ENCODE peak calls at places on chromosome 3, in nine cellular contexts. Q is hepatocyte, X is HepG2, K is colonic mucosa, O is thyroid gland, A is fibroblast of lung, I is IMR-90, W is kidney, B is heart right ventricle. P is an unnamed sample.

GRCh38 chr3:149673393-149673792 is 15.6 kb upstream of the WWTR1 start:
- DNase-seq in Q (no peak), X (no peak), K (no peak), O (no peak), A (peak; percentile 83), I (peak; percentile 45), W (no peak), B (no peak), P (no peak)

GRCh38 chr3:15331606-15332404 is 581 bp downstream of the SH3BP5 start:
- DNase-seq in Q (no peak), X (no peak), K (no peak), O (peak; percentile 56), A (peak; percentile 27), I (peak; percentile 27), W (peak; percentile 78), B (peak; percentile 25), P (peak; percentile 27)

GRCh38 chr3:56939759-56940323 is 120.6 kb upstream of the SPATA12 start:
- DNase-seq in Q (no peak), X (no peak), K (no peak), O (no peak), A (no peak), I (no peak), W (no peak), B (no peak), P (no peak)

GRCh38 chr3:9778102-9778501 is 8.4 kb upstream of the CAMK1 start:
- DNase-seq in Q (no peak), X (no peak), K (no peak), O (no peak), A (peak; percentile 76), I (peak; percentile 82), W (no peak), B (no peak), P (no peak)

GRCh38 chr3:46929324-46929723 is 47.2 kb downstream of the CCDC12 start:
- DNase-seq in Q (no peak), X (no peak), K (peak; percentile 76), O (peak; percentile 85), A (no peak), I (no peak), W (peak; percentile 79), B (peak; percentile 71), P (peak; percentile 77)

GRCh38 chr3:31973837-31974236 is 7.2 kb downstream of the OSBPL10 start:
- DNase-seq in Q (no peak), X (no peak), K (no peak), O (no peak), A (no peak), I (no peak), W (no peak), B (no peak), P (no peak)

GRCh38 chr3:11452988-11453847 is 181.0 kb downstream of the ATG7 start:
- DNase-seq in Q (peak; percentile 11), X (peak; percentile 15), K (no peak), O (no peak), A (peak; percentile 93), I (peak; percentile 81), W (no peak), B (no peak), P (no peak)

GRCh38 chr3:126923423-126923822 is 59.5 kb upstream of the PLXNA1 start:
- DNase-seq in Q (no peak), X (no peak), K (no peak), O (no peak), A (no peak), I (no peak), W (no peak), B (no peak), P (no peak)

GRCh38 chr3:9914559-9915251 is 2.2 kb upstream of the IL17RC start:
- DNase-seq in Q (no peak), X (peak; percentile 44), K (no peak), O (no peak), A (no peak), I (no peak), W (no peak), B (no peak), P (no peak)

GRCh38 chr3:125054436-125055164 is 1.2 kb downstream of the HEG1 start:
- DNase-seq in Q (peak; percentile 52), X (peak; percentile 85), K (peak; percentile 30), O (peak; percentile 36), A (peak; percentile 53), I (peak; percentile 68), W (no peak), B (no peak), P (no peak)

GRCh38 chr3:125055913-125056705 is at the start of gene HEG1:
- DNase-seq in Q (peak; percentile 89), X (peak; percentile 55), K (peak; percentile 85), O (peak; percentile 92), A (peak; percentile 84), I (peak; percentile 77), W (peak; percentile 96), B (peak; percentile 94), P (peak; percentile 89)

GRCh38 chr3:125053304-125053699 is 2.5 kb downstream of the HEG1 start:
- DNase-seq in Q (no peak), X (no peak), K (no peak), O (no peak), A (no peak), I (no peak), W (no peak), B (no peak), P (no peak)

GRCh38 chr3:125057186-125057850 is 1.5 kb upstream of the HEG1 start:
- DNase-seq in Q (no peak), X (no peak), K (no peak), O (no peak), A (peak; percentile 90), I (peak; percentile 93), W (no peak), B (no peak), P (no peak)

GRCh38 chr3:125055165-125055912 is 458 bp downstream of the HEG1 start:
- DNase-seq in Q (peak; percentile 69), X (no peak), K (no peak), O (peak; percentile 33), A (no peak), I (peak; percentile 20), W (peak; percentile 81), B (peak; percentile 55), P (no peak)
- TF ChIP-seq CTCF in Q (no peak), X (no peak), K (no peak), O (peak; percentile 9), A (no peak), I (peak; percentile 2), W (no peak), B (no peak), P (no peak)

GRCh38 chr3:112133606-112134334 is 722 bp upstream of the GCSAM start:
- DNase-seq in Q (no peak), X (no peak), K (no peak), O (no peak), A (no peak), I (no peak), W (no peak), B (no peak), P (no peak)

GRCh38 chr3:112132975-112133448 is at the start of gene GCSAM:
- DNase-seq in Q (no peak), X (no peak), K (peak; percentile 41), O (peak; percentile 12), A (no peak), I (no peak), W (no peak), B (peak; percentile 18), P (peak; percentile 22)

GRCh38 chr3:112132554-112132953 is 494 bp downstream of the GCSAM start:
- DNase-seq in Q (no peak), X (no peak), K (no peak), O (no peak), A (no peak), I (no peak), W (no peak), B (no peak), P (no peak)

GRCh38 chr3:112136046-112136445 is 3.0 kb upstream of the GCSAM start:
- DNase-seq in Q (no peak), X (no peak), K (no peak), O (no peak), A (no peak), I (no peak), W (no peak), B (no peak), P (no peak)

DNA sequence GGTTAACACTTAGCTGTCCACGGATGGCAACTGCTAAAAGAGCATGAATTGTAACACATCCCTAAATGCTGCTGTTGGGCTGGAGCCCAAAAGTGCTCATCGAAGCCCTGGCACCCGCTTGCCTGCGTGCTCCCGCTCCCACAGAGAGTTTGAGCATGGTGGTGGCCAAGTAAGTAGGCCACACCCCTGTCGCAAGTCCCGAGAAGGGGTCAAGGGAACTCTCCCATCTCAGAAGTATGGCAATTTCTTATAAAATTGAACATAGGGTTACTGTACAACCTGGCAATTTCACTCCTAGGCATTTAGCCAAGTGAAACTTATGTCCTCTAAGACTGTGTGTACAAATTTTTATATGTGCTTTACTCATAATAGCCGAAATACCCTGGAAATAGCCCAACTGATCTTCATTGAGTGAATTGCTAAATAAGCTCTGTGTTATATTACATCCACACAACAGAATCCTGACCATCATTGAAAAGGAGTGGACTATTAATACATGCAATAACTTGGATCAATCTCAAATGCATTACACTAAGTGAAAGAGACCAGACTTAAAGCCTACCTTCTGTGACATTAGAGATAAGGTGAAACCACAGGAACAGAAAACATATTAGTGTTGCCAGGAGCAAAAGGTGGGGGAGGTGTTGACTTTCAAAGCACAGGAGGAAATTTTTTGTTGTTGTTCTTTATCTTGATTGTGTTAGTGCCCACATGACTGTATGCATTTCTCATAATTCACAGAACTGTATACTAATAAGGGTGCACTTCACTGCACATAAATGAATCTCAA is 1.5 kb upstream of the GCSAM start:
- DNase-seq in Q (no peak), X (no peak), K (no peak), O (no peak), A (peak; percentile 16), I (no peak), W (no peak), B (no peak), P (no peak)
- H3K27ac ChIP-seq in Q (no peak overlapping the region), X (no peak overlapping the region), K (no peak overlapping the region), O (no peak overlapping the region), A (no peak overlapping the region), I (no peak overlapping the region), W (no peak overlapping the region), B (no peak overlapping the region), P (peak overlapping the region; percentile 22)

GRCh38 chr3:190696777-190697501 is 165.6 kb downstream of the GMNC start:
- DNase-seq in Q (peak; percentile 58), X (peak; percentile 24), K (no peak), O (no peak), A (peak; percentile 30), I (peak; percentile 40), W (no peak), B (no peak), P (peak; percentile 12)
- TF ChIP-seq CTCF in Q (peak; percentile 63), X (peak; percentile 48), K (peak; percentile 49), O (peak; percentile 60), A (peak; percentile 61), I (peak; percentile 65), W (no peak), B (peak; percentile 68), P (peak; percentile 26)

DNA sequence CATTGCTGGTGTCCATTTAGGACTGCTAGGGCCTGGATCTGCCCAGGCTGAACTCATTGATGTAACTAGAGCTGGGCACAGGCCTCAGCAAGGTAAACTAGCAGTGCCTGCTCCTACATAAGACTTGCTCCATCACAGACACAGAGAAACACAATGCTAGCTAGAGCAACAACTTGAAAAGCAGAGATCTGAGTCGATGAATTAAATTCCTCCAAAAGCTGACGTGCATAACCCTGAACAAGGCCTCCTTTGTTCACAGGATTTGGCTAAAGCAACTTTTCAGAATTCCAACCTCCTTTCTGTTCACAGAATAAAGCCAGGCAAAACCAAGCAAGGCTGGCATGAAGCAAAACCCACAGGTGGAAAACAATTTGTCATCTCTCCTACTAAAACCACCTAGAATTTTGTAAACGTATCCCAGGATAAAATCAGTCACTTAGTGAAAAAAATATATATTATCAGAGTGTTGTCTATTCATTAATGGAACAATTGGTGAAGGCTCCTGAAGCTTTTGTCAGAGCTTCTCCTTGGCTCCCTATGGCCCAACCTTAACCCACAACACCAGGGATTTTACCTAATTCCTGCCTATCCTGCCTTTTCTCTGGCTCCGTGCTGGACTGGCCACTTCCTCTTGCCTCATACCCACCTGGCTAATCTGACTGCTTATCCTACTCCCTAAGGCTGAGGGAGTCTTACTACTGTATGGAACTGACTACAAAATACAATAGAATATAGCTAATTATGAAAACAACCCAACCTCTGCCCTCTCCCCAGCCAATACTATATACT is 39.9 kb downstream of the PLCH1 start:
- DNase-seq in Q (no peak), X (peak; percentile 63), K (no peak), O (peak; percentile 74), A (peak; percentile 74), I (peak; percentile 14), W (no peak), B (no peak), P (peak; percentile 23)
- H3K27ac ChIP-seq in Q (no peak overlapping the region), X (peak overlapping the region; percentile 26), K (no peak overlapping the region), O (peak overlapping the region; percentile 97), A (no peak overlapping the region), I (no peak overlapping the region), W (no peak overlapping the region), B (no peak overlapping the region), P (peak overlapping the region; percentile 83)

P was measured in body of pancreas.